ENCODE peak calls at places on chromosomes 11 and 22, in six cellular contexts. One of them, this sample, is unnamed.

GRCh38 chr11:95764267-95764898 is 25.2 kb downstream of the FAM76B start:
- DNase-seq in astrocyte: peak; percentile 49
- DNase-seq in esophagus squamous epithelium: no peak
- DNase-seq in ovary: no peak
- DNase-seq in PC-9: peak; percentile 59
- DNase-seq in lower lobe of right lung: no peak
- DNase-seq in this sample: peak; percentile 34

GRCh38 chr11:13216019-13217006 is 61.3 kb upstream of the BMAL1 start:
- DNase-seq in astrocyte: peak; percentile 98
- DNase-seq in esophagus squamous epithelium: no peak
- DNase-seq in ovary: no peak
- DNase-seq in PC-9: peak; percentile 89
- DNase-seq in lower lobe of right lung: no peak
- DNase-seq in this sample: peak; percentile 97

GRCh38 chr11:119594639-119595249 is 134.3 kb downstream of the NECTIN1 start:
- DNase-seq in astrocyte: peak; percentile 86
- DNase-seq in esophagus squamous epithelium: no peak
- DNase-seq in ovary: no peak
- DNase-seq in PC-9: peak; percentile 86
- DNase-seq in lower lobe of right lung: no peak
- DNase-seq in this sample: no peak

GRCh38 chr22:49866134-49866533 is 12.5 kb downstream of the ZBED4 start:
- DNase-seq in astrocyte: no peak
- DNase-seq in esophagus squamous epithelium: no peak
- DNase-seq in ovary: no peak
- DNase-seq in PC-9: no peak
- DNase-seq in lower lobe of right lung: no peak
- DNase-seq in this sample: no peak

GRCh38 chr11:67372993-67373915 is at the start of gene CLCF1:
- DNase-seq in astrocyte: peak; percentile 87
- DNase-seq in esophagus squamous epithelium: no peak
- DNase-seq in ovary: peak; percentile 83
- DNase-seq in PC-9: peak; percentile 73
- DNase-seq in lower lobe of right lung: peak; percentile 81
- DNase-seq in this sample: no peak

GRCh38 chr11:69905611-69906452 is 86.6 kb upstream of the FGF3 start:
- DNase-seq in astrocyte: no peak
- DNase-seq in esophagus squamous epithelium: no peak
- DNase-seq in ovary: no peak
- DNase-seq in PC-9: no peak
- DNase-seq in lower lobe of right lung: no peak
- DNase-seq in this sample: no peak

GRCh38 chr11:44566952-44567875 is 1.8 kb downstream of the CD82 start:
- DNase-seq in astrocyte: no peak
- DNase-seq in esophagus squamous epithelium: no peak
- DNase-seq in ovary: no peak
- DNase-seq in PC-9: no peak
- DNase-seq in lower lobe of right lung: no peak
- DNase-seq in this sample: no peak

GRCh38 chr11:128520206-128520885 is 67.0 kb downstream of the ETS1 start:
- DNase-seq in astrocyte: no peak
- DNase-seq in esophagus squamous epithelium: no peak
- DNase-seq in ovary: no peak
- DNase-seq in PC-9: no peak
- DNase-seq in lower lobe of right lung: no peak
- DNase-seq in this sample: no peak

GRCh38 chr22:36081023-36081431 is 52.4 kb upstream of the RBFOX2 start:
- DNase-seq in astrocyte: peak; percentile 96
- DNase-seq in esophagus squamous epithelium: no peak
- DNase-seq in ovary: no peak
- DNase-seq in PC-9: no peak
- DNase-seq in lower lobe of right lung: no peak
- DNase-seq in this sample: no peak

GRCh38 chr11:96391698-96392307 is 2.0 kb downstream of the JRKL start:
- DNase-seq in astrocyte: no peak
- DNase-seq in esophagus squamous epithelium: no peak
- DNase-seq in ovary: no peak
- DNase-seq in PC-9: no peak
- DNase-seq in lower lobe of right lung: no peak
- DNase-seq in this sample: no peak

GRCh38 chr22:49966716-49967332 is 6.3 kb downstream of the PIM3 start:
- DNase-seq in astrocyte: no peak
- DNase-seq in esophagus squamous epithelium: no peak
- DNase-seq in ovary: peak; percentile 73
- DNase-seq in PC-9: no peak
- DNase-seq in lower lobe of right lung: peak; percentile 87
- DNase-seq in this sample: no peak

GRCh38 chr11:17747131-17747955 is 12.8 kb downstream of the KCNC1 start:
- DNase-seq in astrocyte: no peak
- DNase-seq in esophagus squamous epithelium: no peak
- DNase-seq in ovary: peak; percentile 6
- DNase-seq in PC-9: no peak
- DNase-seq in lower lobe of right lung: no peak
- DNase-seq in this sample: no peak

GRCh38 chr11:68932358-68932757 is 28.7 kb downstream of the IGHMBP2 start:
- DNase-seq in astrocyte: no peak
- DNase-seq in esophagus squamous epithelium: no peak
- DNase-seq in ovary: no peak
- DNase-seq in PC-9: no peak
- DNase-seq in lower lobe of right lung: no peak
- DNase-seq in this sample: no peak

GRCh38 chr11:25068451-25068850 is 571.6 kb downstream of the LUZP2 start:
- DNase-seq in astrocyte: no peak
- DNase-seq in esophagus squamous epithelium: no peak
- DNase-seq in ovary: no peak
- DNase-seq in PC-9: no peak
- DNase-seq in lower lobe of right lung: no peak
- DNase-seq in this sample: peak; percentile 94

GRCh38 chr11:8030526-8031247 is 43.5 kb downstream of the EIF3F start:
- DNase-seq in astrocyte: no peak
- DNase-seq in esophagus squamous epithelium: no peak
- DNase-seq in ovary: no peak
- DNase-seq in PC-9: no peak
- DNase-seq in lower lobe of right lung: no peak
- DNase-seq in this sample: no peak

GRCh38 chr11:123519055-123519796 is 89.2 kb downstream of the GRAMD1B start:
- DNase-seq in astrocyte: peak; percentile 37
- DNase-seq in esophagus squamous epithelium: no peak
- DNase-seq in ovary: peak; percentile 45
- DNase-seq in PC-9: peak; percentile 58
- DNase-seq in lower lobe of right lung: no peak
- DNase-seq in this sample: no peak

GRCh38 chr22:21666786-21667185 is 974 bp downstream of the PPIL2 start:
- DNase-seq in astrocyte: no peak
- DNase-seq in esophagus squamous epithelium: no peak
- DNase-seq in ovary: no peak
- DNase-seq in PC-9: no peak
- DNase-seq in lower lobe of right lung: no peak
- DNase-seq in this sample: no peak

GRCh38 chr11:93585758-93586157 is 42.6 kb upstream of the SMCO4 start:
- DNase-seq in astrocyte: peak; percentile 69
- DNase-seq in esophagus squamous epithelium: no peak
- DNase-seq in ovary: no peak
- DNase-seq in PC-9: peak; percentile 51
- DNase-seq in lower lobe of right lung: no peak
- DNase-seq in this sample: peak; percentile 38

GRCh38 chr11:64934765-64935633 is 694 bp downstream of the GPHA2 start:
- DNase-seq in astrocyte: no peak
- DNase-seq in esophagus squamous epithelium: no peak
- DNase-seq in ovary: no peak
- DNase-seq in PC-9: no peak
- DNase-seq in lower lobe of right lung: no peak
- DNase-seq in this sample: no peak

GRCh38 chr11:7571640-7572000 is 57.8 kb downstream of the PPFIBP2 start:
- DNase-seq in astrocyte: peak; percentile 30
- DNase-seq in esophagus squamous epithelium: no peak
- DNase-seq in ovary: peak; percentile 82
- DNase-seq in PC-9: peak; percentile 61
- DNase-seq in lower lobe of right lung: peak; percentile 59
- DNase-seq in this sample: peak; percentile 57

GRCh38 chr11:111819161-111820058 is 52.0 kb downstream of the ALG9 start:
- DNase-seq in astrocyte: peak; percentile 50
- DNase-seq in esophagus squamous epithelium: no peak
- DNase-seq in ovary: no peak
- DNase-seq in PC-9: no peak
- DNase-seq in lower lobe of right lung: no peak
- DNase-seq in this sample: no peak

GRCh38 chr11:39651857-39652461 is 1807.5 kb downstream of the LRRC4C start:
- DNase-seq in astrocyte: no peak
- DNase-seq in esophagus squamous epithelium: no peak
- DNase-seq in ovary: no peak
- DNase-seq in PC-9: no peak
- DNase-seq in lower lobe of right lung: no peak
- DNase-seq in this sample: no peak

GRCh38 chr22:25167082-25167481 is 32.6 kb upstream of the CRYBB3 start:
- DNase-seq in astrocyte: no peak
- DNase-seq in esophagus squamous epithelium: no peak
- DNase-seq in ovary: no peak
- DNase-seq in PC-9: peak; percentile 77
- DNase-seq in lower lobe of right lung: no peak
- DNase-seq in this sample: no peak

GRCh38 chr11:110173775-110174644 is 80.8 kb downstream of the ZC3H12C start:
- DNase-seq in astrocyte: peak; percentile 72
- DNase-seq in esophagus squamous epithelium: no peak
- DNase-seq in ovary: peak; percentile 80
- DNase-seq in PC-9: no peak
- DNase-seq in lower lobe of right lung: peak; percentile 78
- DNase-seq in this sample: peak; percentile 52

GRCh38 chr11:130180491-130180890 is 20.9 kb downstream of the ST14 start:
- DNase-seq in astrocyte: peak; percentile 17
- DNase-seq in esophagus squamous epithelium: no peak
- DNase-seq in ovary: no peak
- DNase-seq in PC-9: peak; percentile 59
- DNase-seq in lower lobe of right lung: peak; percentile 43
- DNase-seq in this sample: peak; percentile 68

GRCh38 chr11:130178992-130179391 is 19.4 kb downstream of the ST14 start:
- DNase-seq in astrocyte: no peak
- DNase-seq in esophagus squamous epithelium: no peak
- DNase-seq in ovary: no peak
- DNase-seq in PC-9: no peak
- DNase-seq in lower lobe of right lung: no peak
- DNase-seq in this sample: peak; percentile 67

GRCh38 chr11:130179396-130180306 is 20.1 kb downstream of the ST14 start:
- DNase-seq in astrocyte: no peak
- DNase-seq in esophagus squamous epithelium: no peak
- DNase-seq in ovary: no peak
- DNase-seq in PC-9: no peak
- DNase-seq in lower lobe of right lung: peak; percentile 47
- DNase-seq in this sample: no peak

GRCh38 chr11:130181295-130182272 is 22.0 kb downstream of the ST14 start:
- DNase-seq in astrocyte: peak; percentile 61
- DNase-seq in esophagus squamous epithelium: no peak
- DNase-seq in ovary: no peak
- DNase-seq in PC-9: peak; percentile 89
- DNase-seq in lower lobe of right lung: no peak
- DNase-seq in this sample: peak; percentile 67

GRCh38 chr11:130180896-130181294 is 21.3 kb downstream of the ST14 start:
- DNase-seq in astrocyte: no peak
- DNase-seq in esophagus squamous epithelium: no peak
- DNase-seq in ovary: no peak
- DNase-seq in PC-9: no peak
- DNase-seq in lower lobe of right lung: peak; percentile 12
- DNase-seq in this sample: no peak
- H3K4me1 ChIP-seq in astrocyte: no peaks in the 10 kb centered on the region
- H3K4me1 ChIP-seq in esophagus squamous epithelium: peaks cover 38% of the 10 kb centered on the region
- H3K4me1 ChIP-seq in ovary: peaks cover 6% of the 10 kb centered on the region
- H3K4me1 ChIP-seq in PC-9: peaks cover 46% of the 10 kb centered on the region
- H3K4me1 ChIP-seq in lower lobe of right lung: peaks cover 46% of the 10 kb centered on the region
- H3K4me1 ChIP-seq in this sample: peaks cover 27% of the 10 kb centered on the region

GRCh38 chr22:38313384-38313955 is 3.8 kb downstream of the CSNK1E start:
- DNase-seq in astrocyte: peak; percentile 93
- DNase-seq in esophagus squamous epithelium: no peak
- DNase-seq in ovary: peak; percentile 95
- DNase-seq in PC-9: no peak
- DNase-seq in lower lobe of right lung: peak; percentile 62
- DNase-seq in this sample: peak; percentile 79
- H3K4me1 ChIP-seq in astrocyte: peaks cover 71% of the 10 kb centered on the region
- H3K4me1 ChIP-seq in esophagus squamous epithelium: peaks cover 54% of the 10 kb centered on the region
- H3K4me1 ChIP-seq in ovary: peaks cover 27% of the 10 kb centered on the region
- H3K4me1 ChIP-seq in PC-9: peaks cover 40% of the 10 kb centered on the region
- H3K4me1 ChIP-seq in lower lobe of right lung: peaks cover 81% of the 10 kb centered on the region
- H3K4me1 ChIP-seq in this sample: peaks cover 21% of the 10 kb centered on the region

GRCh38 chr22:46610345-46610744 is 9.8 kb upstream of the GRAMD4 start:
- DNase-seq in astrocyte: no peak
- DNase-seq in esophagus squamous epithelium: no peak
- DNase-seq in ovary: no peak
- DNase-seq in PC-9: no peak
- DNase-seq in lower lobe of right lung: peak; percentile 39
- DNase-seq in this sample: no peak
- H3K4me1 ChIP-seq in astrocyte: no peaks in the 10 kb centered on the region
- H3K4me1 ChIP-seq in esophagus squamous epithelium: peaks cover 10% of the 10 kb centered on the region
- H3K4me1 ChIP-seq in ovary: peaks cover 6% of the 10 kb centered on the region
- H3K4me1 ChIP-seq in PC-9: no peaks in the 10 kb centered on the region
- H3K4me1 ChIP-seq in lower lobe of right lung: peaks cover 33% of the 10 kb centered on the region
- H3K4me1 ChIP-seq in this sample: no peaks in the 10 kb centered on the region

DNA sequence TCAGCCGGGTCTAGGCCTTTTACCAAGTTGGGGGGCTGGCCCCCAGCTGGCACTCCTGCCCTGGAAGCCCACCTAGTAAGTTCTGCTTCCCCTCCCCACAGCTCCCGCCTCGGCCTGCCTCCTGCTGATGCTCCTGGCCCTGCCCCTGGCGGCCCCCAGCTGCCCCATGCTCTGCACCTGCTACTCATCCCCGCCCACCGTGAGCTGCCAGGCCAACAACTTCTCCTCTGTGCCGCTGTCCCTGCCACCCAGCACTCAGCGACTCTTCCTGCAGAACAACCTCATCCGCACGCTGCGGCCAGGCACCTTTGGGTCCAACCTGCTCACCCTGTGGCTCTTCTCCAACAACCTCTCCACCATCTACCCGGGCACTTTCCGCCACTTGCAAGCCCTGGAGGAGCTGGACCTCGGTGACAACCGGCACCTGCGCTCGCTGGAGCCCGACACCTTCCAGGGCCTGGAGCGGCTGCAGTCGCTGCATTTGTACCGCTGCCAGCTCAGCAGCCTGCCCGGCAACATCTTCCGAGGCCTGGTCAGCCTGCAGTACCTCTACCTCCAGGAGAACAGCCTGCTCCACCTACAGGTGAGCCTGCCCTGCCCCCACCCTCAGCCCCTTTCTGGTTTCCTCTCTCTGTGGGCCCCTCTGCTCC is 7.3 kb downstream of the RTN4RL2 start:
- DNase-seq in astrocyte: no peak
- DNase-seq in esophagus squamous epithelium: no peak
- DNase-seq in ovary: no peak
- DNase-seq in PC-9: no peak
- DNase-seq in lower lobe of right lung: no peak
- DNase-seq in this sample: no peak
- H3K4me1 ChIP-seq in astrocyte: no peaks in the 10 kb centered on the region
- H3K4me1 ChIP-seq in esophagus squamous epithelium: no peaks in the 10 kb centered on the region
- H3K4me1 ChIP-seq in ovary: no peaks in the 10 kb centered on the region
- H3K4me1 ChIP-seq in PC-9: no peaks in the 10 kb centered on the region
- H3K4me1 ChIP-seq in lower lobe of right lung: no peaks in the 10 kb centered on the region
- H3K4me1 ChIP-seq in this sample: no peaks in the 10 kb centered on the region

This sample was measured in foreskin keratinocyte.